ENCODE peak calls at places on chromosome 21, in five cellular contexts. One of them, this sample, is unnamed.

GRCh38 chr21:33042812-33043211 is 17.1 kb downstream of the OLIG2 start:
- DNase-seq in aorta: no peak
- DNase-seq in PC-9: no peak
- DNase-seq in tibial artery: no peak
- DNase-seq in CD8-positive, alpha-beta memory T cell: no peak
- DNase-seq in this sample: no peak

GRCh38 chr21:31370893-31371652 is 27.0 kb upstream of the TIAM1 start:
- DNase-seq in aorta: no peak
- DNase-seq in PC-9: no peak
- DNase-seq in tibial artery: no peak
- DNase-seq in CD8-positive, alpha-beta memory T cell: no peak
- DNase-seq in this sample: no peak

GRCh38 chr21:46159841-46160562 is 4.6 kb upstream of the FTCD start:
- DNase-seq in aorta: peak; percentile 42
- DNase-seq in PC-9: no peak
- DNase-seq in tibial artery: peak; percentile 57
- DNase-seq in CD8-positive, alpha-beta memory T cell: no peak
- DNase-seq in this sample: no peak

GRCh38 chr21:21200103-21200938 is 202.1 kb downstream of the NCAM2 start:
- DNase-seq in aorta: peak; percentile 73
- DNase-seq in PC-9: peak; percentile 76
- DNase-seq in tibial artery: peak; percentile 74
- DNase-seq in CD8-positive, alpha-beta memory T cell: no peak
- DNase-seq in this sample: no peak

GRCh38 chr21:17829472-17829871 is 10.3 kb upstream of the C21orf91 start:
- DNase-seq in aorta: no peak
- DNase-seq in PC-9: no peak
- DNase-seq in tibial artery: no peak
- DNase-seq in CD8-positive, alpha-beta memory T cell: no peak
- DNase-seq in this sample: no peak

GRCh38 chr21:33865996-33866575 is 49.5 kb downstream of the ATP5PO start:
- DNase-seq in aorta: no peak
- DNase-seq in PC-9: no peak
- DNase-seq in tibial artery: no peak
- DNase-seq in CD8-positive, alpha-beta memory T cell: no peak
- DNase-seq in this sample: no peak

GRCh38 chr21:29403922-29404538 is 105.3 kb downstream of the BACH1 start:
- DNase-seq in aorta: no peak
- DNase-seq in PC-9: no peak
- DNase-seq in tibial artery: no peak
- DNase-seq in CD8-positive, alpha-beta memory T cell: no peak
- DNase-seq in this sample: no peak

GRCh38 chr21:29102791-29103257 is 27.6 kb upstream of the MAP3K7CL start:
- DNase-seq in aorta: no peak
- DNase-seq in PC-9: no peak
- DNase-seq in tibial artery: no peak
- DNase-seq in CD8-positive, alpha-beta memory T cell: no peak
- DNase-seq in this sample: no peak

GRCh38 chr21:46078322-46078981 is 19.5 kb upstream of the COL6A2 start:
- DNase-seq in aorta: peak; percentile 66
- DNase-seq in PC-9: no peak
- DNase-seq in tibial artery: peak; percentile 83
- DNase-seq in CD8-positive, alpha-beta memory T cell: no peak
- DNase-seq in this sample: no peak

GRCh38 chr21:44947111-44947929 is 7.5 kb downstream of the SLX9 start:
- DNase-seq in aorta: peak; percentile 44
- DNase-seq in PC-9: no peak
- DNase-seq in tibial artery: peak; percentile 75
- DNase-seq in CD8-positive, alpha-beta memory T cell: no peak
- DNase-seq in this sample: peak; percentile 26

GRCh38 chr21:16291296-16291695 is 561.5 kb downstream of the USP25 start:
- DNase-seq in aorta: no peak
- DNase-seq in PC-9: no peak
- DNase-seq in tibial artery: no peak
- DNase-seq in CD8-positive, alpha-beta memory T cell: no peak
- DNase-seq in this sample: no peak

GRCh38 chr21:19440792-19441494 is 1037.4 kb upstream of the TMPRSS15 start:
- DNase-seq in aorta: no peak
- DNase-seq in PC-9: no peak
- DNase-seq in tibial artery: no peak
- DNase-seq in CD8-positive, alpha-beta memory T cell: no peak
- DNase-seq in this sample: no peak

GRCh38 chr21:25881524-25882376 is 147.0 kb downstream of the GABPA start:
- DNase-seq in aorta: peak; percentile 72
- DNase-seq in PC-9: no peak
- DNase-seq in tibial artery: peak; percentile 75
- DNase-seq in CD8-positive, alpha-beta memory T cell: peak; percentile 49
- DNase-seq in this sample: peak; percentile 69

GRCh38 chr21:39715804-39716397 is 29.1 kb upstream of the IGSF5 start:
- DNase-seq in aorta: peak; percentile 54
- DNase-seq in PC-9: no peak
- DNase-seq in tibial artery: no peak
- DNase-seq in CD8-positive, alpha-beta memory T cell: peak; percentile 10
- DNase-seq in this sample: peak; percentile 51

GRCh38 chr21:36663033-36663855 is 35.7 kb upstream of the SIM2 start:
- DNase-seq in aorta: no peak
- DNase-seq in PC-9: peak; percentile 40
- DNase-seq in tibial artery: no peak
- DNase-seq in CD8-positive, alpha-beta memory T cell: no peak
- DNase-seq in this sample: no peak

GRCh38 chr21:36749935-36750578 is 51.1 kb downstream of the SIM2 start:
- DNase-seq in aorta: no peak
- DNase-seq in PC-9: no peak
- DNase-seq in tibial artery: no peak
- DNase-seq in CD8-positive, alpha-beta memory T cell: no peak
- DNase-seq in this sample: peak; percentile 61

GRCh38 chr21:24938592-24938991 is 668.7 kb downstream of the MRPL39 start:
- DNase-seq in aorta: no peak
- DNase-seq in PC-9: no peak
- DNase-seq in tibial artery: no peak
- DNase-seq in CD8-positive, alpha-beta memory T cell: no peak
- DNase-seq in this sample: no peak

GRCh38 chr21:43624343-43624742 is 34.9 kb downstream of the HSF2BP start:
- DNase-seq in aorta: no peak
- DNase-seq in PC-9: no peak
- DNase-seq in tibial artery: no peak
- DNase-seq in CD8-positive, alpha-beta memory T cell: no peak
- DNase-seq in this sample: no peak

GRCh38 chr21:17529648-17530047 is 16.8 kb downstream of the CXADR start:
- DNase-seq in aorta: no peak
- DNase-seq in PC-9: no peak
- DNase-seq in tibial artery: no peak
- DNase-seq in CD8-positive, alpha-beta memory T cell: no peak
- DNase-seq in this sample: no peak

GRCh38 chr21:44815225-44815624 is 2.6 kb downstream of the SUMO3 start:
- DNase-seq in aorta: no peak
- DNase-seq in PC-9: no peak
- DNase-seq in tibial artery: no peak
- DNase-seq in CD8-positive, alpha-beta memory T cell: no peak
- DNase-seq in this sample: no peak

DNA sequence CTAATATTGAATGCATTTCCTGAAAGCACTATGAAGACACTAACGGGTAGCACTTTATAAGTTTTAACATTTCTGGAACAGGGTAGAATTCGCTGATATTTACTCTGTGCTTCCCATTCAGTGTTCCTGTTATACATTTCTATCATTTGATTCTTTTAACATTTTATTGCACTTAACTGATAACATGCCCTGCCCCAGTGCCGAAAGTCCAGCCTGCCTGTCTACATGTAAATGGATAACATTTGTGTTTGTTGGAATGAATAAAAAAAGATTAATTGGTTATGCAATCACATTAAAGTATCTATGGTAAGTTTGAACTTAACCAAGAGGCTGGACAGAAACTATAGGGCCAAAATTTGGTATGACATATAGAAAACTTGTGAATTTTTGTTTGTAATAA is 790.5 kb upstream of the TPTE start:
- DNase-seq in aorta: no peak
- DNase-seq in PC-9: no peak
- DNase-seq in tibial artery: no peak
- DNase-seq in CD8-positive, alpha-beta memory T cell: no peak
- DNase-seq in this sample: no peak
- H3K9me3 ChIP-seq in aorta: peaks cover 6% of the 10 kb centered on the region
- H3K9me3 ChIP-seq in PC-9: no peaks in the 10 kb centered on the region
- H3K9me3 ChIP-seq in tibial artery: peaks cover 17% of the 10 kb centered on the region
- H3K9me3 ChIP-seq in CD8-positive, alpha-beta memory T cell: peaks cover 4% of the 10 kb centered on the region
- H3K9me3 ChIP-seq in this sample: peaks cover 5% of the 10 kb centered on the region

DNA sequence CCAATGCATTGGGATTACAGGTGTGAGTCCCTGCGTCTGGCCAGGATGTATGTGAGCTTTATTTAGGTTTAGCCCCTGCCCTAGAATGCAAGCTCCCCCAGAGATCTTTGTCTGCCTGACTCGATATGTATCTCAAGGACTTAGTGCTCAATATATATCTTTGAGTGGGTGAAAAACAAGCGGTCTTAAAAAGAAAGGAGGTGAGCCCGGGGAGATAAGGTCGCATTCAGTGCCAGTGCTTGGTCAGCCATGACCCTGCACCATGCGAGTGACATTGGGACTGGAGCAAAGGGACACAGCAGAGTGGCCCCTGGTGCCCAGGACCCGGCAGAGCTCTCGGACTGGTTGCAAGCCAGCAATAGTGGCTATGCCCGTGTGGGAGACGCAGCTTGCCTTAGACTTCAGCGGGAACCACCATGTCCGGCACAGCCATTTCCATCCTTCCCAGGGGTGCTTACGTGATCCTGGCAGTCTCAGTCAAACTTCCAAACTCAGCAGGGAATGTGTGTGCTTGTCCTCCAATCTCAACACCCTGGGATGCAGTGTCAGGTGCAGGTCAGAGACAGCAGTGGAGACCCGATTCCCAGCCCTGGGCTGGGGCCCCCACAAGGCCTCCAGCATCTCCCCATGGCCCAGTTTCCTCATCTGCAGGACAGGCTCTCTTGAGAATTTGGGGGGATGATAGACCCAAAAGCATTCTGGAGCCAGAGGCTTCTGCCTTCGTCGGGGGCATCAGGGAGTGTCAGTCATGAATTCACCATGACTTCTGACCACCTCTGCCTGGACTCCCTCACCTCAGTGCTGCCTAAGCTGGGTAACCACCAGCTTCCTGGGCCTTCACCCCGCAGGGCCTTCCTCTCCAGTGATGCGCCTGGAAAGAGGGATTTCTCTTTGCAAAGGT is 1.8 kb downstream of the MX2 start:
- DNase-seq in aorta: no peak
- DNase-seq in PC-9: no peak
- DNase-seq in tibial artery: peak; percentile 11
- DNase-seq in CD8-positive, alpha-beta memory T cell: no peak
- DNase-seq in this sample: no peak
- H3K4me1 ChIP-seq in aorta: no peaks in the 10 kb centered on the region
- H3K4me1 ChIP-seq in PC-9: peaks cover 26% of the 10 kb centered on the region
- H3K4me1 ChIP-seq in tibial artery: no peaks in the 10 kb centered on the region
- H3K4me1 ChIP-seq in CD8-positive, alpha-beta memory T cell: peaks cover 47% of the 10 kb centered on the region
- H3K4me1 ChIP-seq in this sample: peaks cover 32% of the 10 kb centered on the region

DNA sequence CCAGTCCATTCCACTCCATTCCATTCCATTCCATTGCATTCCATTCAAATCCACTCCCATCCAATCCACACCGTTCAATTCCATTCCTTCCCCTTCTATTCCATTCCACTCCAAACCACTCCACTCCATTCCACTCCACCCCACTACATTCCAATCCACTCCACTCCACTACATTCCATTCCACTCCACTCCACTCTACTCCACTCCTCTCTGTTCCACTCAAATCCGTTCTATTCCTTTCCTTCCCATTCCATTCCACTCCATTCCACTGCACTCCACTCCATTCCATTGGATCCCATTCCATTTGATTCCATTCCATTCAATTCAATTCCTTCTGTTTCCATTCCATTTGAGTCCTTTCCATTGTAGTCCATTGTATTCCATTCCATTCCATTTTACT is 2568.3 kb upstream of the TPTE start:
- DNase-seq in aorta: no peak
- DNase-seq in PC-9: no peak
- DNase-seq in tibial artery: no peak
- DNase-seq in CD8-positive, alpha-beta memory T cell: no peak
- DNase-seq in this sample: no peak
- H3K9me3 ChIP-seq in aorta: peaks cover 38% of the 10 kb centered on the region
- H3K9me3 ChIP-seq in PC-9: peaks cover 49% of the 10 kb centered on the region
- H3K9me3 ChIP-seq in tibial artery: peaks cover 96% of the 10 kb centered on the region
- H3K9me3 ChIP-seq in CD8-positive, alpha-beta memory T cell: peaks cover 79% of the 10 kb centered on the region
- H3K9me3 ChIP-seq in this sample: peaks cover 27% of the 10 kb centered on the region

DNA sequence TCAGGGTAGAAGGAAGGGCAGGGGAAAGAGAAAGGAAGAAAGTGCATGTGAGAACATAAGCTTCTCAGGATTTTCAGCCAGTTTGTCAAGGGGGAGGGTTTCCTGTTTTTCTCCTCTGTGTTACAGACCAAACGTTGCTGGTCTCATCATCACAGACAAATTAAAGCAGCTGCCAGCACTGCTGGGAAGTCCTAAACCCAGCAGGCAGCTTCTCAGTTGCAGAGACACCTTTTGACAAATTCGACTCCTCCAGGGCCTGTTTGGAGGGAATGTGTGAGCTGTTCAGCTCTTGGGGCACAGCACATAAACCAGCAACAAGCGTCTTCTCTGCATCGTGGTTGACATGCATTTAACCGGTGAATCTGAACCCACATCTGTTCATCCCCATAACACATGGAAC is 454.5 kb upstream of the RUNX1 start:
- DNase-seq in aorta: peak; percentile 61
- DNase-seq in PC-9: no peak
- DNase-seq in tibial artery: no peak
- DNase-seq in CD8-positive, alpha-beta memory T cell: peak; percentile 50
- DNase-seq in this sample: no peak
- H3K4me1 ChIP-seq in aorta: no peaks in the 10 kb centered on the region
- H3K4me1 ChIP-seq in PC-9: peaks cover 11% of the 10 kb centered on the region
- H3K4me1 ChIP-seq in tibial artery: no peaks in the 10 kb centered on the region
- H3K4me1 ChIP-seq in CD8-positive, alpha-beta memory T cell: peaks cover 31% of the 10 kb centered on the region
- H3K4me1 ChIP-seq in this sample: peaks cover 12% of the 10 kb centered on the region

GRCh38 chr21:9774347-9774746 is 747.0 kb upstream of the TPTE start:
- DNase-seq in aorta: no peak
- DNase-seq in PC-9: no peak
- DNase-seq in tibial artery: no peak
- DNase-seq in CD8-positive, alpha-beta memory T cell: no peak
- DNase-seq in this sample: no peak

GRCh38 chr21:9767592-9768375 is 753.6 kb upstream of the TPTE start:
- DNase-seq in aorta: no peak
- DNase-seq in PC-9: no peak
- DNase-seq in tibial artery: no peak
- DNase-seq in CD8-positive, alpha-beta memory T cell: no peak
- DNase-seq in this sample: no peak

DNA sequence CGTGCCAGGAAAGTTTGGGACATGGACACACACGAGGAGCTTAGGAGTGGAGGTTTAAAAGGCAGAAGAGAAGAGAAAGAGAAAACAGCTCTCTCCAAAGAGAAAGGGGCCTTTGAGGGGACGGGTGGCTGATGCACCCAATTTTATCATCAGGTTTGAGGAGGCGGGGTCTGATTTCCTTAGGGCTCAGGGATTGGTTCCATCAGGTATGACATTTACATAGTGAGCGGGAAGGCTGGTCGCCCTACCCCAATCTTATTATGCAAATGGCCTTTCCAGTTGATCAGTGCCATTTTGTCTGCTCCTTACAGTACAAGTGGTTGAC is 749.1 kb upstream of the TPTE start:
- DNase-seq in aorta: no peak
- DNase-seq in PC-9: no peak
- DNase-seq in tibial artery: no peak
- DNase-seq in CD8-positive, alpha-beta memory T cell: no peak
- DNase-seq in this sample: no peak
- H3K9me3 ChIP-seq in aorta: peaks cover 3% of the 10 kb centered on the region
- H3K9me3 ChIP-seq in PC-9: no peaks in the 10 kb centered on the region
- H3K9me3 ChIP-seq in tibial artery: peaks cover 34% of the 10 kb centered on the region
- H3K9me3 ChIP-seq in CD8-positive, alpha-beta memory T cell: peaks cover 8% of the 10 kb centered on the region
- H3K9me3 ChIP-seq in this sample: no peaks in the 10 kb centered on the region

This sample was measured in Caco-2.